ENCODE peak calls at places on chromosomes 5 and 9, in eight cellular contexts. W is cardiac fibroblast, P is choroid plexus epithelial cell, E is suprapubic skin, O is gastrocnemius medialis, U is cardiac muscle cell, V is bronchial epithelial cell, J is sigmoid colon. N is an unnamed sample.

GRCh38 chr5:153660919-153661318 is 170.4 kb downstream of the GRIA1 start:
- DNase-seq in W (no peak), P (peak; percentile 72), E (no peak), O (no peak), U (no peak), V (no peak), J (no peak), N (no peak)

GRCh38 chr9:89213481-89213880 is 34.9 kb upstream of the SHC3 start:
- DNase-seq in W (peak; percentile 23), P (peak; percentile 18), E (no peak), O (no peak), U (peak; percentile 19), V (no peak), J (no peak), N (no peak)

GRCh38 chr9:122374885-122375420 is 4.1 kb downstream of the PTGS1 start:
- DNase-seq in W (peak; percentile 88), P (peak; percentile 68), E (no peak), O (peak; percentile 40), U (peak; percentile 91), V (peak; percentile 51), J (peak; percentile 95), N (peak; percentile 50)

GRCh38 chr9:6973762-6974161 is 216.0 kb downstream of the KDM4C start:
- DNase-seq in W (peak; percentile 12), P (peak; percentile 60), E (no peak), O (no peak), U (peak; percentile 47), V (peak; percentile 69), J (no peak), N (peak; percentile 69)

GRCh38 chr9:79154806-79155205 is 417.0 kb upstream of the TLE4 start:
- DNase-seq in W (peak; percentile 47), P (peak; percentile 59), E (no peak), O (no peak), U (peak; percentile 45), V (no peak), J (no peak), N (no peak)

GRCh38 chr5:24621809-24622208 is 23.0 kb downstream of the CDH10 start:
- DNase-seq in W (peak; percentile 0), P (peak; percentile 0), E (peak; percentile 62), O (peak; percentile 4), U (peak; percentile 12), V (peak; percentile 6), J (peak; percentile 65), N (peak; percentile 43)

GRCh38 chr9:18504707-18505106 is 30.8 kb downstream of the ADAMTSL1 start:
- DNase-seq in W (no peak), P (no peak), E (no peak), O (no peak), U (no peak), V (no peak), J (no peak), N (no peak)

GRCh38 chr5:23169660-23170416 is 316.7 kb upstream of the CDH12 start:
- DNase-seq in W (no peak), P (no peak), E (no peak), O (no peak), U (no peak), V (no peak), J (no peak), N (no peak)

GRCh38 chr9:111851536-111851935 is 45.1 kb upstream of the UGCG start:
- DNase-seq in W (peak; percentile 22), P (peak; percentile 65), E (no peak), O (no peak), U (no peak), V (peak; percentile 92), J (no peak), N (peak; percentile 96)

GRCh38 chr5:133401731-133402347 is 210.5 kb downstream of the FSTL4 start:
- DNase-seq in W (no peak), P (no peak), E (no peak), O (no peak), U (no peak), V (no peak), J (no peak), N (no peak)

GRCh38 chr9:99353408-99353807 is 131.3 kb downstream of the SEC61B start:
- DNase-seq in W (peak; percentile 81), P (peak; percentile 97), E (peak; percentile 76), O (no peak), U (peak; percentile 91), V (peak; percentile 77), J (peak; percentile 82), N (peak; percentile 89)

GRCh38 chr5:82074968-82075367 is 103.1 kb downstream of the ATG10 start:
- DNase-seq in W (peak; percentile 33), P (peak; percentile 15), E (no peak), O (no peak), U (peak; percentile 40), V (no peak), J (no peak), N (no peak)

GRCh38 chr5:80806929-80807328 is 152.1 kb upstream of the DHFR start:
- DNase-seq in W (no peak), P (no peak), E (no peak), O (no peak), U (no peak), V (no peak), J (no peak), N (no peak)

GRCh38 chr5:142810081-142810480 is 39.9 kb downstream of the ARHGAP26 start:
- DNase-seq in W (peak; percentile 39), P (peak; percentile 64), E (no peak), O (no peak), U (peak; percentile 50), V (no peak), J (no peak), N (no peak)

GRCh38 chr9:71703172-71703872 is 65.0 kb downstream of the CEMIP2 start:
- DNase-seq in W (peak; percentile 24), P (peak; percentile 30), E (no peak), O (peak; percentile 8), U (peak; percentile 19), V (peak; percentile 80), J (no peak), N (peak; percentile 81)

GRCh38 chr5:108989761-108990392 is 242.2 kb downstream of the FER start:
- DNase-seq in W (no peak), P (peak; percentile 30), E (no peak), O (no peak), U (no peak), V (peak; percentile 65), J (no peak), N (peak; percentile 19)

GRCh38 chr9:93969328-93969661 is 14.1 kb upstream of the BARX1 start:
- DNase-seq in W (no peak), P (no peak), E (no peak), O (no peak), U (no peak), V (no peak), J (no peak), N (no peak)

GRCh38 chr5:57173318-57174127 is at the start of gene GPBP1:
- DNase-seq in W (peak; percentile 100), P (peak; percentile 100), E (peak; percentile 100), O (peak; percentile 96), U (peak; percentile 100), V (peak; percentile 96), J (peak; percentile 100), N (peak; percentile 99)
- TF ChIP-seq CTCF in W (no peak), P (no peak), E (no peak), O (peak; percentile 9), U (peak; percentile 9), V (no peak), J (no peak), N (no peak)

DNA sequence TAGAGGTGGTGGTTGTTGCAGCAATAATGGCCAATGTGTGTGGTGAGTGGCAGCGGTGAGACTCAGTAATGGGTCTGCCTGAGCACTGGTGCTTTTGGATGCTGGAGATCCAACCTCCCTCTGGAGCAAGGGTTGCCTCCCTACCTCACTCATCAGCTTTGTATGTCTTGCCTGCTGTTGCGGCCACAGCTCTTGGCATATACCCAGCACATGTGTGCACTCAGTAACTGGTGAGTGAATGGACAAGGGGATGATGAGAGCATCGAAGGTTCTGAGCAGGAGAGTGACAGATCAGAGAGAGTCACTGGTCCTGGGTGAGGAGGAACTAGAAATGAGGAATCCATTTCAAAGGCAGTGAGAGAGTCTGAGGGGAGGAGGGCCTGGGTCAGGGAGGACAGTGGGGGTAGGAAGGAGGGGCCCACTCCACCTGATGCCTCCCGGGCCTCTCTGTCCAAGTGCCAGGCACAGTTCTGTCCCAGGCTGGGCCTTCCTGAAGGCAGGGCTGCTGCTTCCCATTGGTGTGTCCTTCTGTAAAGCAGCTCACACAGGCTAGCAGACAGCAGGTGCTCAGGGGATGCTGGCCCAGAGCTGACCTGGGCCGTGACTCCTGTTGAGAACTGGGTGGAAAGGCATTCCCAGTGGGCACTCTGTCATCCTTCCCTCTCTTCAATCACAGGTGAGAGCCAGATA is 96.6 kb upstream of the PITX1 start:
- DNase-seq in W (no peak), P (no peak), E (no peak), O (no peak), U (no peak), V (no peak), J (peak; percentile 56), N (no peak)
- H3K4me3 ChIP-seq in W (no peak overlapping the region), P (no peak overlapping the region), E (no peak overlapping the region), O (no peak overlapping the region), U (no peak overlapping the region), V (no peak overlapping the region), J (no peak overlapping the region), N (no peak overlapping the region)

GRCh38 chr5:38734353-38734752 is 111.5 kb upstream of the OSMR start:
- DNase-seq in W (no peak), P (no peak), E (no peak), O (no peak), U (no peak), V (no peak), J (no peak), N (no peak)
- TF ChIP-seq CTCF in W (no peak), P (no peak), E (no peak), O (no peak), U (no peak), V (no peak), J (no peak), N (no peak)

DNA sequence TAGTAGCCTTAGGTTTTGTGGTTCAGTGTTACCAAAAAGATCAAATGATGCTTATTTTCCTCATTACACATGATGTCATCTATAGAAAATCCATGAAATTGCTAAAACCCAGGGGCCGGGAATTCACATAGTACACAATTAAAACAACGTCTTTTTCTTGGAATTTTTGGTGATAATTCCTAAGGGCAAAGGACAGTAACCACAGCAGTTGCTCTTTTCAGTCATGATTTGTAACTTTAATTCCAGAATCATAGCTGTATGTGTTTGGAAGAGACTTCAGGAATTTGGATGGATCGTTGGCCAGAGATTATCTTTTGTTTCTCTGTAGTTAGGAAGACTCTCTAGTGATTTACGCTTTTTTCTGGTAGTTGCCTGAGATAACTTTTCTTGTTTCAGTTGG is 748.7 kb downstream of the TLE4 start:
- DNase-seq in W (peak; percentile 0), P (peak; percentile 17), E (no peak), O (no peak), U (peak; percentile 3), V (no peak), J (no peak), N (no peak)
- H3K4me3 ChIP-seq in W (no peak overlapping the region), P (no peak overlapping the region), E (no peak overlapping the region), O (no peak overlapping the region), U (no peak overlapping the region), V (no peak overlapping the region), J (no peak overlapping the region), N (no peak overlapping the region)

GRCh38 chr5:151058301-151058700 is 22.5 kb downstream of the TNIP1 start:
- DNase-seq in W (no peak), P (no peak), E (no peak), O (no peak), U (no peak), V (no peak), J (no peak), N (no peak)
- TF ChIP-seq CTCF in W (peak; percentile 23), P (peak; percentile 26), E (no peak), O (no peak), U (peak; percentile 11), V (peak; percentile 11), J (no peak), N (peak; percentile 11)

N was measured in epithelial cell of esophagus.